ENCODE peak calls at places on chromosomes 5 and 9, in five cellular contexts. F is cardiac muscle cell; H is H54; G is BE2C; S is CD4-positive, alpha-beta T cell. O is an unnamed sample.

GRCh38 chr5:6772886-6773285 is 59.7 kb downstream of the TENT4A start:
- DNase-seq in G (no peak), S (no peak), H (no peak), F (no peak), O (no peak)

GRCh38 chr5:168334161-168335094 is 43.0 kb downstream of the WWC1 start:
- DNase-seq in G (no peak), H (no peak), F (peak), S (no peak), O (no peak)

GRCh38 chr9:134877541-134877940 is 3.1 kb upstream of the FCN2 start:
- DNase-seq in H (no peak), G (no peak), F (no peak), S (no peak), O (no peak)

GRCh38 chr5:157793298-157793791 is 49.8 kb downstream of the LSM11 start:
- DNase-seq in H (no peak), S (no peak), G (no peak), F (no peak), O (no peak)

GRCh38 chr5:74103131-74104023 is 477.4 kb downstream of the ARHGEF28 start:
- DNase-seq in S (no peak), G (no peak), F (no peak), H (no peak), O (no peak)

GRCh38 chr5:54491326-54491725 is 26.2 kb upstream of the SNX18 start:
- DNase-seq in F (no peak), G (no peak), S (no peak), H (no peak), O (no peak)

GRCh38 chr9:1522219-1522767 is 472.1 kb downstream of the DMRT2 start:
- DNase-seq in F (no peak), S (no peak), H (no peak), G (no peak), O (no peak)

GRCh38 chr9:137305788-137306545 is 3.9 kb upstream of the NRARP start:
- DNase-seq in H (no peak), F (peak), G (peak), S (no peak), O (no peak)

GRCh38 chr9:5789489-5789888 is 43.4 kb downstream of the ERMP1 start:
- DNase-seq in F (no peak), H (no peak), S (no peak), G (no peak), O (no peak)

GRCh38 chr5:151381899-151382298 is 34.5 kb upstream of the SLC36A2 start:
- DNase-seq in G (no peak), S (no peak), H (no peak), F (no peak), O (no peak)

GRCh38 chr5:10602031-10602806 is 38.3 kb downstream of the ANKRD33B start:
- DNase-seq in F (no peak), H (no peak), S (no peak), G (peak), O (no peak)

GRCh38 chr9:92645041-92645440 is 24.9 kb downstream of the IPPK start:
- DNase-seq in H (no peak), F (no peak), S (no peak), G (no peak), O (no peak)

GRCh38 chr5:14869286-14870164 is 2.1 kb downstream of the ANKH start:
- DNase-seq in S (no peak), F (no peak), H (no peak), G (peak), O (no peak)

GRCh38 chr5:355379-355935 is 33.9 kb downstream of the AHRR start:
- DNase-seq in S (no peak), F (no peak), H (no peak), G (no peak), O (no peak)

GRCh38 chr9:37062331-37062730 is 28.3 kb upstream of the PAX5 start:
- DNase-seq in F (no peak), S (no peak), H (no peak), G (no peak), O (no peak)

GRCh38 chr5:56900858-56901578 is 8.4 kb upstream of the SETD9 start:
- DNase-seq in S (peak), H (peak), F (peak), G (peak), O (peak)

GRCh38 chr5:151499636-151500035 is 52.2 kb downstream of the SLC36A1 start:
- DNase-seq in H (no peak), G (no peak), S (no peak), F (no peak), O (no peak)

GRCh38 chr5:122726990-122727616 is 47.8 kb upstream of the SNX2 start:
- DNase-seq in G (no peak), S (no peak), F (no peak), H (peak), O (no peak)

GRCh38 chr5:74916831-74917710 is 50.9 kb upstream of the FAM169A start:
- DNase-seq in H (no peak), G (no peak), F (no peak), S (no peak), O (no peak)

GRCh38 chr5:96117863-96118651 is 156.4 kb upstream of the ELL2 start:
- DNase-seq in H (no peak), G (no peak), S (no peak), F (no peak), O (no peak)

GRCh38 chr5:168529361-168530234 is 493 bp downstream of the FBLL1 start:
- DNase-seq in G (peak), S (no peak), F (peak), H (no peak), O (no peak)

GRCh38 chr9:106932178-106932577 is 69.2 kb downstream of the ZNF462 start:
- DNase-seq in G (no peak), S (no peak), H (no peak), F (no peak), O (no peak)

GRCh38 chr5:120568716-120569115 is 104.6 kb downstream of the PRR16 start:
- DNase-seq in S (no peak), F (no peak), H (no peak), G (no peak), O (no peak)

GRCh38 chr9:5586391-5586802 is 42.5 kb upstream of the RIC1 start:
- DNase-seq in S (no peak), H (no peak), F (no peak), G (no peak), O (no peak)

GRCh38 chr5:180668835-180669596 is 19.6 kb upstream of the FLT4 start:
- DNase-seq in S (no peak), F (no peak), G (no peak), H (no peak), O (no peak)

GRCh38 chr5:147408980-147409379 is 100.9 kb downstream of the DPYSL3 start:
- DNase-seq in G (no peak), S (no peak), H (no peak), F (no peak), O (no peak)

GRCh38 chr5:6632324-6632930 is 417 bp downstream of the NSUN2 start:
- DNase-seq in G (peak), F (no peak), S (no peak), H (peak), O (no peak)